ENCODE peak calls at places on chromosomes 12 and 14, in five cellular contexts. F is fibroblast of lung, C is Caco-2, B is lung, I is left ventricle myocardium inferior. J is an unnamed sample. For H3K36me3, the result is how much of the 10 kb centered on the place peaks cover.

GRCh38 chr14:58071341-58071740 is 80.7 kb downstream of the ARMH4 start:
- DNase-seq in F (peak), C (no peak), B (no peak), I (no peak), J (no peak)

GRCh38 chr14:37655418-37655817 is 60.0 kb downstream of the TTC6 start:
- DNase-seq in F (peak), C (no peak), B (no peak), I (no peak), J (no peak)

GRCh38 chr12:63400746-63401145 is 249.7 kb upstream of the AVPR1A start:
- DNase-seq in F (peak), C (no peak), B (no peak), I (no peak), J (no peak)

GRCh38 chr12:132046561-132046960 is 96.8 kb downstream of the EP400 start:
- DNase-seq in F (peak), C (no peak), B (no peak), I (no peak), J (no peak)

GRCh38 chr12:19496249-19497208 is 57.2 kb downstream of the AEBP2 start:
- DNase-seq in F (no peak), C (no peak), B (no peak), I (no peak), J (no peak)

GRCh38 chr14:26773906-26774593 is 176.2 kb upstream of the NOVA1 start:
- DNase-seq in F (peak), C (no peak), B (no peak), I (no peak), J (no peak)

GRCh38 chr12:12403264-12404248 is 46.7 kb downstream of the BORCS5 start:
- DNase-seq in F (no peak), C (peak), B (no peak), I (no peak), J (no peak)

GRCh38 chr14:59337151-59337611 is 128.0 kb downstream of the GPR135 start:
- DNase-seq in F (peak), C (no peak), B (peak), I (peak), J (no peak)

GRCh38 chr14:64337901-64338615 is 43.9 kb upstream of the ESR2 start:
- DNase-seq in F (peak), C (peak), B (no peak), I (no peak), J (peak)

GRCh38 chr14:99677231-99677891 is 6.7 kb upstream of the CYP46A1 start:
- DNase-seq in F (peak), C (no peak), B (peak), I (no peak), J (peak)

GRCh38 chr12:55142896-55143870 is 17.0 kb downstream of the OR9K2 start:
- DNase-seq in F (peak), C (peak), B (no peak), I (no peak), J (peak)

GRCh38 chr12:95185834-95186233 is 31.4 kb downstream of the FGD6 start:
- DNase-seq in F (no peak), C (no peak), B (no peak), I (no peak), J (no peak)

GRCh38 chr12:115871714-115872113 is 405.8 kb downstream of the MED13L start:
- DNase-seq in F (peak), C (peak), B (no peak), I (no peak), J (no peak)

GRCh38 chr14:76708771-76709170 is 52.5 kb upstream of the VASH1 start:
- DNase-seq in F (no peak), C (no peak), B (no peak), I (no peak), J (no peak)

GRCh38 chr14:84403585-84403984 is 1126.4 kb upstream of the FLRT2 start:
- DNase-seq in F (no peak), C (peak), B (peak), I (no peak), J (no peak)

GRCh38 chr12:105765053-105766019 is 373.4 kb downstream of the NUAK1 start:
- DNase-seq in F (no peak), C (no peak), B (no peak), I (no peak), J (no peak)

GRCh38 chr14:95763875-95764274 is 50.0 kb upstream of the TCL1A start:
- DNase-seq in F (no peak), C (no peak), B (no peak), I (no peak), J (no peak)

GRCh38 chr12:5660271-5660670 is 228.4 kb downstream of the NTF3 start:
- DNase-seq in F (no peak), C (no peak), B (no peak), I (no peak), J (no peak)

GRCh38 chr14:66094001-66094727 is 392.0 kb upstream of the CCDC196 start:
- DNase-seq in F (no peak), C (no peak), B (no peak), I (no peak), J (no peak)

GRCh38 chr12:26195641-26196423 is 459 bp downstream of the SSPN start:
- DNase-seq in F (peak), C (peak), B (peak), I (peak), J (peak)

GRCh38 chr12:117121456-117121855 is 22.2 kb upstream of the TESC start:
- DNase-seq in F (no peak), C (no peak), B (no peak), I (no peak), J (no peak)

GRCh38 chr14:102085503-102085902 is 1.3 kb downstream of the HSP90AA1 start:
- DNase-seq in F (no peak), C (no peak), B (no peak), I (no peak), J (no peak)

GRCh38 chr14:102504302-102504950 is 5.2 kb downstream of the ANKRD9 start:
- DNase-seq in F (no peak), C (no peak), B (no peak), I (no peak), J (no peak)

GRCh38 chr12:25362646-25363045 is 111.9 kb upstream of the KRAS start:
- DNase-seq in F (no peak), C (no peak), B (no peak), I (no peak), J (no peak)

GRCh38 chr14:44379292-44379977 is 127.6 kb downstream of the FSCB start:
- DNase-seq in F (no peak), C (no peak), B (no peak), I (no peak), J (no peak)

GRCh38 chr12:34046570-34046969 is 24.3 kb downstream of the ALG10 start:
- DNase-seq in F (no peak), C (no peak), B (no peak), I (no peak), J (no peak)

GRCh38 chr12:108611884-108612415 is 14.1 kb upstream of the TMEM119 start:
- DNase-seq in F (peak), C (peak), B (no peak), I (no peak), J (peak)

GRCh38 chr12:132286912-132287311 is 42.5 kb downstream of the GALNT9 start:
- DNase-seq in F (peak), C (no peak), B (no peak), I (no peak), J (peak)

GRCh38 chr12:93002278-93003054 is 73.4 kb upstream of the EEA1 start:
- DNase-seq in F (peak), C (no peak), B (no peak), I (no peak), J (peak)

GRCh38 chr14:78836777-78837176 is 666.6 kb downstream of the NRXN3 start:
- DNase-seq in F (peak), C (peak), B (peak), I (no peak), J (peak)

GRCh38 chr12:120996133-120996746 is 17.9 kb downstream of the HNF1A start:
- DNase-seq in F (no peak), C (no peak), B (no peak), I (no peak), J (no peak)

GRCh38 chr14:72094844-72095582 is 162.8 kb downstream of the RGS6 start:
- DNase-seq in F (no peak), C (no peak), B (no peak), I (no peak), J (no peak)

GRCh38 chr14:24434676-24435075 is 4.9 kb downstream of the KHNYN start:
- DNase-seq in F (no peak), C (no peak), B (no peak), I (no peak), J (no peak)

GRCh38 chr14:100846309-100846859 is 20.5 kb downstream of the MEG3 start:
- DNase-seq in F (peak), C (no peak), B (no peak), I (no peak), J (no peak)

GRCh38 chr14:72172597-72172996 is 240.4 kb downstream of the RGS6 start:
- DNase-seq in F (no peak), C (no peak), B (no peak), I (no peak), J (no peak)

GRCh38 chr14:100639280-100639679 is 52.1 kb upstream of the BEGAIN start:
- DNase-seq in F (no peak), C (no peak), B (no peak), I (no peak), J (no peak)

GRCh38 chr14:32136027-32136825 is 59.1 kb downstream of the ARHGAP5 start:
- DNase-seq in F (no peak), C (no peak), B (no peak), I (no peak), J (no peak)

GRCh38 chr12:104490221-104490620 is 33.5 kb downstream of the CHST11 start:
- DNase-seq in F (no peak), C (no peak), B (no peak), I (no peak), J (no peak)

GRCh38 chr12:45959728-45960127 is 30.6 kb downstream of the SCAF11 start:
- DNase-seq in F (no peak), C (no peak), B (no peak), I (no peak), J (no peak)
- H3K36me3 ChIP-seq in F (under half), C (under half), B (under half), I (under half), J (half or more)

DNA sequence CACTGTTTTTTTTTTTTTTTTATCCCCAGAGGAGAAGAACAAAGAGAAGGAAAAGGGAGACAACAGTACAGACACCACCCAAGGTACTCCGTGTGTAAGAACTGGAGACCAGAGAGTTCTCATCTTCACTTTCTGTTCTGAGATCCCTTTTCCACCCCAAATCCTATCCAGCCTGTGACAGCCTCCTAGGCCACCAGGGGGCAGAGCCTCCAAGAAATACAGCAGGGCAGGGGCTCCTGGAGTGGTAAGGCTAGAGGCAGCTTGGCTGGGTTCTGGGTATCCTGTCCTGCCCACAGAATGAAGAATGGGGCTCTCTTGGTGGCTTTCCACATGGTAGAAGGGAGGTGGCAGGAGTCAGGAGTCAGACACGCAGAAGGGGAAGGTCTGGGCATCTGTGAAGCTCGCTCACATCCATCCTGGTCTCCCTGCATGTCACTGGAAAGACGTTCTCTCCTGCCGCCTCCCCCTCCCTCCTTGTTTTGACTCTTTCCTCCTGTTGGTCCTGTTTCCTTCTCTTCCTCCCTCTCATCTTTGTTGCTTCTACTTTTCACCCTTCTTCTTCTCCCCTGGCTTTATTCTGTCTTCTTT is 12.0 kb downstream of the CLSTN3 start:
- DNase-seq in F (peak), C (peak), B (peak), I (no peak), J (peak)
- H3K36me3 ChIP-seq in F (under half), C (under half), B (under half), I (under half), J (under half)

DNA sequence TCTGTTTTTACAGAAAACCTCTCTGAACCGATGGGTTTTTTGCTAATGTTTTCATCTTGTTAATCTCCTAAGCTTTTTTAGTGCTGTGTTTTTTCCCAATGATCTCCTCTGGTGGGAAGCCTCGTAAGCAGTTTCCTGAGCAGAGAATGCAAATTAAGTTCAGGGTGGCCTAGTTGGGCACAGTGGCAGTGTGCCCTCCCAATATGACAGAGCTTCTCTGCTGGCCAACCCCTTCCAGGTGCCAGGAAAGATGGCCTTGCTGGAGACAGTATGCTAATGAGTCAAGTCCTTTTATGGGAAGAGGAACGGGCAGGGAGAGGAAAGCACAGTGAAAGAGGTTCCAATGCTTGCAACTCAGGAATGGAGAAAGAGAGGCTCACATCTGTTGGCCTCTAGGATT is 115.8 kb downstream of the GCH1 start:
- DNase-seq in F (no peak), C (no peak), B (no peak), I (peak), J (no peak)
- H3K36me3 ChIP-seq in F (under half), C (under half), B (under half), I (half or more), J (under half)

DNA sequence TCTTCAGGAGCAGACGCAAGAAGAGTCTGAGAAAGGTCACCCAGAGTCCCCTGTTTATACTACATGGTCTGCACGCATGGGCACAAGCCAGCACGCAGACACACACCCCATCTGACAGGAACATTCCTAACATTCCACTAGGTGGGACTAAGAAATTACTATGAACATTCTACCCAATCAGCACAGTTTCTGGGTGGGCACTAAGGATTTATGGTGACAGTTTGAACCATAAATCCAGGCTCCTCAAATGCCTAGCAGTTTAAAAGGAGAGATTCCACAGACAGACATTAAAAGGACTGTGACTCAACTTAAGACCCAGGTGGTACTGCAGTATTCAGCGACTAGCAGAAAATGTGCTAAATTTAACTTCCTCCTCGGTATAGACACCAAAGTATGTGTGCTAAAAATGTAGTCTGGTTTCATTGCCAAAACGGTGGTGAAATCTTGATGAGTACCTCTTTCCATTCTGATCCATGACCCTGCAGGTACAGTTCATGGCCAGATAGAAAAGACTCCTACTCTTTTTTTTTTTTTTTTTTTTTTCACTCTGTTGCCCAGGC is 16.2 kb downstream of the ABHD4 start:
- DNase-seq in F (peak), C (peak), B (no peak), I (no peak), J (peak)
- H3K36me3 ChIP-seq in F (under half), C (under half), B (under half), I (under half), J (under half)

GRCh38 chr14:21261824-21262223 is 7.4 kb downstream of the HNRNPC start:
- DNase-seq in F (no peak), C (no peak), B (no peak), I (no peak), J (no peak)
- H3K36me3 ChIP-seq in F (under half), C (under half), B (under half), I (half or more), J (half or more)

GRCh38 chr12:79776111-79776510 is 85.3 kb upstream of the PAWR start:
- DNase-seq in F (peak), C (no peak), B (no peak), I (no peak), J (no peak)

GRCh38 chr12:79769860-79770485 is 79.2 kb upstream of the PAWR start:
- DNase-seq in F (no peak), C (no peak), B (no peak), I (no peak), J (no peak)

GRCh38 chr12:79778802-79779201 is 88.0 kb upstream of the PAWR start:
- DNase-seq in F (no peak), C (no peak), B (no peak), I (no peak), J (no peak)

GRCh38 chr12:79773896-79774295 is 83.1 kb upstream of the PAWR start:
- DNase-seq in F (no peak), C (no peak), B (no peak), I (no peak), J (no peak)

DNA sequence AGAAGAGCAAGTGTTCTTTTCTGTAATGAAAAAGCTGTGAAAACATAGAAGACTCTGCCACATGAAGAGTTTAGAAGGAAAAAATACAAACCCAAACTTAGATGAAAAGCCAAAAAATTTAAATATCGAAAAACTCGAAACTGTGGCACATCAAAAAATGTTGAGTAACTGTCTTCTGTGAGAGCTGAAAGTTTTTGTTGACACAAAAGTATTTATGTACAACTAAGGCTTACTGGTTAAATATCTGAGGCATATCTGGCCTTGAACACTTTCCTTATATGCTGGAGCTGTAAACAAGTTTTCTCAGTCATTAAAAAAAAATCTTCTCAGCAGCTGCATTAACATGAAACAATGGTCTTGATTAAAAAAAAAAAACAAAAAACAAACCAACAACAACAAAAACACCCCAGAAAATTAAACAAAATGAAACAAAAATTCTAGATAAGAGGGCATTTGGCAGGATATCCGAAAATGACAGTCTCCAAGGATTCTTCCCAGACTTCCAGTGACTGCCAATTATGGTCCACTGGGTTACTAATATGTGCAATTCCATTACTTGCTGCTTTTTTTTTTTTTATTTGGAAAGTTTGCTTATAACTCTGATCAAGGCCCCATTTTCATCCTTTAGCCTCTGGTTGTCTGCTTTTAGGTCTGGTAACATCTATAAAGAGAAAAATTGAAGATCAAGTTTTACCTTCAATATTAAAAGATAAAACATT is 84.8 kb upstream of the PAWR start:
- DNase-seq in F (no peak), C (no peak), B (no peak), I (no peak), J (no peak)
- H3K36me3 ChIP-seq in F (under half), C (under half), B (under half), I (under half), J (under half)

GRCh38 chr12:56600753-56601152 is 29.4 kb downstream of the BAZ2A start:
- DNase-seq in F (no peak), C (no peak), B (no peak), I (no peak), J (no peak)
- H3K36me3 ChIP-seq in F (under half), C (under half), B (half or more), I (half or more), J (half or more)

GRCh38 chr12:904010-904414 is 45.5 kb downstream of the RAD52 start:
- DNase-seq in F (no peak), C (no peak), B (no peak), I (no peak), J (no peak)
- H3K36me3 ChIP-seq in F (under half), C (under half), B (half or more), I (half or more), J (half or more)

DNA sequence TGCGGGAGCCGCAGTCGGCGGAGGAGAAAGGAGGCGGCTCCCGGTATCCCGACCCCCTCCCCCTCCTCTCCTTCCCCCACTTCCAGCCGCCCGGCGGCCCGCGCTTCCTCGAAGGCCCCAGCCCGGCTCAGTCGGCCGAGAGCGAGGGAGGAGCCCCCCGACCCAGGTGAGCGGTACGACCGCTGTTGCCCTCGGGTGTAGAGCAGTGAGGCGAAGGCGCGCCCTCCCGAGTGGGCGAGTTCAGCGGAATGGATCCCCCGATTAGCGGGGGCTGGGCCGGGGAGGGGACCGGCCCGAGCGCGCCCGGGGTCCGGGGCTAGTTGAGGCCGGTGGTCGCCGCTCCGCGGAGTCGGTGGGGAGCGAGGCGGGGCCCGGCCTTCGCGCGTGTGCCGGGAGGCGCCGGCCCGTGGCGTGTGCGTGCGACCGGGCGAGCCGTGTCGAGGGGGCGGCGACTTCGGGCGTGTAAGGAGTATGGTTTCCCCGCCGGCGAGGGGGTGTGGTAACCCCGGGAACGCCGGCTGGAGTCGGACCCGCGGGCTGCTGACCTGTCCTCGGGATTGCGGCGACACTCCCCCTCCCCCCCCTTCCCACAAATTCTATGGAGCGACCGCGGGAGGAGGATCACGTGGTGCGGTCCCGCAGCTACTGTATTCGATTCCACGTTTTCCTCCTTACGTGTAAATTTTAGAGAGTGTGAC is 490 bp downstream of the RIMKLB start:
- DNase-seq in F (peak), C (peak), B (peak), I (peak), J (peak)
- H3K36me3 ChIP-seq in F (under half), C (under half), B (under half), I (under half), J (under half)

J was measured in MG63.